ENCODE peak calls at places on chromosome 17, in ten cellular contexts. I, E, W, Q, V, Z, D, P, Y and S are unnamed samples.

GRCh38 chr17:258906-259305 is 77.5 kb upstream of the DOC2B start:
- DNase-seq in Y (no peak), E (no peak), I (no peak), V (no peak), D (no peak), P (no peak), W (no peak), Q (no peak), Z (no peak), S (peak)

GRCh38 chr17:76797441-76797840 is 59.5 kb downstream of the MFSD11 start:
- DNase-seq in W (no peak), D (no peak), Q (no peak), I (no peak), Z (no peak), Y (no peak), E (no peak), P (no peak), V (no peak), S (no peak)

GRCh38 chr17:45384047-45384799 is 48.4 kb downstream of the ARHGAP27 start:
- DNase-seq in W (no peak), I (no peak), Q (no peak), P (no peak), E (no peak), Y (no peak), Z (no peak), D (no peak), V (no peak), S (no peak)

GRCh38 chr17:65243838-65244237 is 106.7 kb downstream of the RGS9 start:
- DNase-seq in P (no peak), D (peak), I (no peak), Z (no peak), V (no peak), W (no peak), Y (no peak), Q (no peak), E (peak), S (no peak)

GRCh38 chr17:10316986-10317834 is 55.6 kb downstream of the MYH13 start:
- DNase-seq in P (peak), Z (peak), D (peak), V (peak), I (peak), Q (no peak), Y (no peak), W (peak), E (peak), S (no peak)

GRCh38 chr17:79630821-79631639 is 20.2 kb upstream of the RBFOX3 start:
- DNase-seq in E (no peak), Y (no peak), Z (peak), I (no peak), V (peak), D (no peak), Q (no peak), W (peak), P (no peak), S (peak)

GRCh38 chr17:5418858-5419355 is 555 bp downstream of the NUP88 start:
- DNase-seq in Y (no peak), Z (no peak), V (no peak), Q (peak), E (no peak), D (peak), W (no peak), I (peak), P (peak), S (no peak)

GRCh38 chr17:64984181-64984580 is 64.9 kb upstream of the LRRC37A3 start:
- DNase-seq in W (no peak), Q (no peak), D (no peak), Y (no peak), V (no peak), Z (no peak), P (no peak), E (no peak), I (no peak), S (no peak)

GRCh38 chr17:74243013-74243755 is 29.8 kb downstream of the TTYH2 start:
- DNase-seq in E (no peak), D (no peak), Y (no peak), I (no peak), P (no peak), V (no peak), W (no peak), Z (no peak), Q (no peak), S (no peak)

GRCh38 chr17:40547079-40547784 is 18.0 kb downstream of the CCR7 start:
- DNase-seq in W (no peak), V (no peak), P (peak), Y (no peak), Q (no peak), E (no peak), Z (no peak), D (no peak), I (no peak), S (no peak)

GRCh38 chr17:6187836-6188235 is 117.7 kb downstream of the WSCD1 start:
- DNase-seq in E (no peak), V (no peak), I (no peak), P (no peak), Z (no peak), Y (no peak), D (no peak), Q (peak), W (no peak), S (no peak)

GRCh38 chr17:1043601-1044251 is 46.8 kb downstream of the TIMM22 start:
- DNase-seq in Y (no peak), V (peak), Q (no peak), W (no peak), D (no peak), I (no peak), P (peak), E (peak), Z (no peak), S (peak)

GRCh38 chr17:61656721-61657217 is 65.8 kb upstream of the NACA2 start:
- DNase-seq in D (no peak), Q (no peak), Y (no peak), W (no peak), P (no peak), Z (no peak), I (no peak), E (no peak), V (no peak), S (no peak)

GRCh38 chr17:72030067-72030899 is 90.5 kb upstream of the SOX9 start:
- DNase-seq in V (no peak), P (no peak), I (peak), W (no peak), Z (peak), Y (peak), Q (peak), E (peak), D (peak), S (no peak)

GRCh38 chr17:17419621-17420020 is 57.2 kb upstream of the MED9 start:
- DNase-seq in V (no peak), W (no peak), E (no peak), Q (no peak), D (no peak), Y (no peak), I (no peak), P (no peak), Z (no peak), S (no peak)

GRCh38 chr17:35596072-35596471 is 8.9 kb downstream of the AP2B1 start:
- DNase-seq in Z (no peak), D (no peak), E (no peak), W (no peak), V (no peak), Q (no peak), Y (no peak), I (no peak), P (no peak), S (no peak)

GRCh38 chr17:82823004-82823403 is 16.8 kb downstream of the ZNF750 start:
- DNase-seq in I (no peak), Z (no peak), P (no peak), E (peak), V (no peak), Q (no peak), D (no peak), Y (no peak), W (no peak), S (no peak)

GRCh38 chr17:17778308-17779014 is 58.3 kb downstream of the SREBF1 start:
- DNase-seq in W (no peak), I (no peak), Y (peak), P (no peak), D (peak), E (no peak), Q (no peak), Z (no peak), V (peak), S (no peak)

GRCh38 chr17:4130715-4131114 is 12.1 kb downstream of the ZZEF1 start:
- DNase-seq in W (no peak), D (peak), Q (no peak), V (no peak), Z (no peak), P (peak), E (no peak), Y (no peak), I (no peak), S (no peak)

GRCh38 chr17:49022391-49022941 is 25.3 kb downstream of the IGF2BP1 start:
- DNase-seq in E (peak), Z (peak), W (no peak), D (peak), V (no peak), P (no peak), Y (no peak), Q (no peak), I (no peak), S (no peak)

GRCh38 chr17:18257747-18258355 is 687 bp downstream of the FLII start:
- DNase-seq in Y (no peak), W (peak), I (peak), V (peak), Z (peak), E (peak), D (peak), P (peak), Q (no peak), S (no peak)

GRCh38 chr17:36673637-36674277 is 72.4 kb downstream of the MRM1 start:
- DNase-seq in W (no peak), E (no peak), V (no peak), I (no peak), D (no peak), P (no peak), Z (no peak), Q (no peak), Y (no peak), S (no peak)

GRCh38 chr17:1142503-1143095 is 37.2 kb downstream of the ABR start:
- DNase-seq in V (no peak), Q (no peak), Z (no peak), E (no peak), I (no peak), P (peak), Y (no peak), W (no peak), D (peak), S (no peak)

GRCh38 chr17:1179635-1180433 is at the start of gene ABR:
- DNase-seq in Y (no peak), Q (no peak), I (peak), Z (peak), V (peak), W (no peak), D (no peak), E (peak), P (no peak), S (no peak)

GRCh38 chr17:76480676-76481075 is 13.3 kb downstream of the AANAT start:
- DNase-seq in V (peak), Y (no peak), I (peak), D (no peak), E (peak), P (no peak), Z (no peak), Q (no peak), W (no peak), S (no peak)

GRCh38 chr17:62857526-62857925 is 49.4 kb upstream of the MARCHF10 start:
- DNase-seq in V (no peak), Z (no peak), E (no peak), P (no peak), Q (no peak), Y (no peak), W (no peak), I (no peak), D (no peak), S (peak)

GRCh38 chr17:15092762-15093161 is 172.4 kb downstream of the PMP22 start:
- DNase-seq in E (no peak), V (no peak), W (no peak), D (peak), I (no peak), Y (no peak), P (no peak), Z (no peak), Q (no peak), S (no peak)

GRCh38 chr17:75270966-75271232 is at the start of gene MIF4GD:
- DNase-seq in P (no peak), Z (no peak), E (no peak), I (no peak), Q (no peak), W (no peak), V (no peak), Y (no peak), D (no peak), S (no peak)

GRCh38 chr17:59105852-59106462 is 723 bp downstream of the TRIM37 start:
- DNase-seq in D (peak), E (no peak), V (peak), P (peak), Q (no peak), W (peak), Y (no peak), Z (peak), I (peak), S (peak)

GRCh38 chr17:64213995-64214507 is 49.0 kb downstream of the TEX2 start:
- DNase-seq in P (no peak), W (no peak), Y (no peak), D (peak), Q (peak), Z (no peak), V (no peak), I (no peak), E (no peak), S (no peak)

GRCh38 chr17:8622191-8622590 is 8.3 kb downstream of the MYH10 start:
- DNase-seq in Q (no peak), Y (no peak), D (no peak), Z (no peak), E (no peak), V (no peak), W (no peak), I (no peak), P (no peak), S (no peak)

GRCh38 chr17:5950871-5951270 is 119.3 kb upstream of the WSCD1 start:
- DNase-seq in Z (no peak), I (no peak), V (no peak), P (no peak), Q (no peak), W (no peak), E (peak), D (no peak), Y (no peak), S (no peak)

GRCh38 chr17:45844695-45845375 is at the start of gene SPPL2C:
- DNase-seq in D (no peak), V (no peak), W (no peak), I (no peak), Z (no peak), Q (no peak), Y (no peak), E (no peak), P (no peak), S (no peak)

GRCh38 chr17:173064-173911 is 8.2 kb downstream of the DOC2B start:
- DNase-seq in I (no peak), D (no peak), Q (no peak), E (no peak), W (no peak), V (no peak), P (no peak), Y (no peak), Z (no peak), S (no peak)

GRCh38 chr17:50560185-50560824 is at the start of gene CACNA1G:
- DNase-seq in I (peak), E (peak), P (peak), W (peak), Y (peak), V (peak), Z (peak), Q (peak), D (peak), S (peak)

GRCh38 chr17:29078183-29079045 is 35.5 kb downstream of the PIPOX start:
- DNase-seq in I (no peak), Z (no peak), V (no peak), Y (no peak), E (no peak), Q (peak), D (peak), P (no peak), W (no peak), S (no peak)

GRCh38 chr17:72884066-72884465 is 208.4 kb downstream of the SLC39A11 start:
- DNase-seq in V (no peak), P (no peak), E (no peak), I (no peak), W (no peak), Z (no peak), D (no peak), Q (no peak), Y (no peak), S (no peak)

GRCh38 chr17:47850692-47851573 is at the start of gene SP6:
- DNase-seq in Y (no peak), E (peak), P (no peak), D (peak), W (peak), Z (peak), V (peak), Q (peak), I (peak), S (no peak)
- TF ChIP-seq CTCF in Y (peak), E (peak), P (no peak), D (no peak), W (no peak), Z (peak), V (no peak), Q (no peak), I (no peak), S (peak)

DNA sequence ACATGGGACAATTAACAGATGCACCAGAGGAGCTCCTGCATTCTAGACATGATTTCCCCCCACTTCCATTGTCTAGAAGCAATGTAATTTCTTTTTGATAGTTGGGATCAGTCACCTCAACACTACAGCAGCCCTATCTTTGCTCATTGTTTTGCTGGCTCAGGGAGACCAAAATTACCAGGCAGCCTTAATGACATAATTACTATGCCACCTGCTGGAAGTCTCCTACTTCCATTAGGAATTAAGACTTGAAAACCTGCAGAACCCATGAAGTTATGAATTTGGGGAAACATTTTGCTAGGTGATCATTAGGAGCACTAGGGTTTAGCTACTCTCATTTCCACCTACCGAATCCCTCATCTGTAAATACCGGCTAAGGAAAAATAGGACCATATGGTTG is 312.0 kb upstream of the CA10 start:
- DNase-seq in Q (no peak), I (no peak), Y (no peak), Z (no peak), P (no peak), E (no peak), D (no peak), W (no peak), V (no peak), S (no peak)
- TF ChIP-seq CTCF in Q (no peak), I (no peak), Y (no peak), Z (no peak), P (no peak), E (peak), D (no peak), W (no peak), V (no peak), S (no peak)

GRCh38 chr17:57004944-57005579 is 27.1 kb downstream of the SCPEP1 start:
- DNase-seq in P (no peak), D (no peak), Q (no peak), V (no peak), Y (no peak), W (no peak), E (peak), Z (no peak), I (peak), S (no peak)
- TF ChIP-seq CTCF in P (peak), D (no peak), Q (no peak), V (no peak), Y (no peak), W (no peak), E (peak), Z (peak), I (no peak), S (peak)

GRCh38 chr17:30279156-30279555 is 12.6 kb downstream of the BLMH start:
- DNase-seq in V (no peak), Q (no peak), D (no peak), W (no peak), I (no peak), Y (no peak), Z (no peak), E (no peak), P (no peak), S (no peak)

GRCh38 chr17:30275911-30276310 is 15.8 kb downstream of the BLMH start:
- DNase-seq in D (no peak), Z (no peak), E (no peak), P (no peak), V (no peak), W (no peak), I (no peak), Q (no peak), Y (no peak), S (no peak)

GRCh38 chr17:30273373-30273772 is 18.4 kb downstream of the BLMH start:
- DNase-seq in Q (no peak), Y (no peak), P (no peak), W (no peak), V (no peak), I (no peak), E (no peak), D (peak), Z (no peak), S (no peak)

GRCh38 chr17:30274887-30275286 is 16.9 kb downstream of the BLMH start:
- DNase-seq in V (no peak), E (no peak), Q (no peak), I (no peak), D (no peak), Z (no peak), P (no peak), W (no peak), Y (no peak), S (no peak)

GRCh38 chr17:30278032-30278431 is 13.7 kb downstream of the BLMH start:
- DNase-seq in D (peak), Y (no peak), I (no peak), P (peak), Z (no peak), Q (no peak), E (peak), W (no peak), V (no peak), S (no peak)
- TF ChIP-seq CTCF in D (peak), Y (peak), I (no peak), P (peak), Z (peak), Q (peak), E (peak), W (no peak), V (no peak), S (peak)

GRCh38 chr17:78206298-78206697 is 7.8 kb upstream of the BIRC5 start:
- DNase-seq in D (no peak), I (no peak), P (no peak), W (no peak), Q (no peak), Y (no peak), E (no peak), V (no peak), Z (no peak), S (no peak)
- TF ChIP-seq CTCF in D (no peak), I (no peak), P (no peak), W (no peak), Q (no peak), Y (no peak), E (no peak), V (no peak), Z (no peak), S (no peak)